ENCODE peak calls at places on chromosomes 5 and 9, in seven cellular contexts. One of them, this sample, is unnamed. For H3K4me1, the result is how much of the 10 kb centered on the place peaks cover.

GRCh38 chr9:36316629-36317317 is 58.5 kb upstream of the GNE start:
- DNase-seq in mesenchymal stem cell: no peak
- DNase-seq in neuronal stem cell: no peak
- DNase-seq in H9: no peak
- DNase-seq in IMR-90: no peak
- DNase-seq in mesendoderm: no peak
- DNase-seq in H1: no peak
- DNase-seq in this sample: no peak

GRCh38 chr5:82991678-82992323 is 85.4 kb downstream of the TMEM167A start:
- DNase-seq in neuronal stem cell: no peak
- DNase-seq in mesendoderm: no peak
- DNase-seq in H9: no peak
- DNase-seq in IMR-90: peak
- DNase-seq in mesenchymal stem cell: peak
- DNase-seq in H1: no peak
- DNase-seq in this sample: no peak

GRCh38 chr5:10699281-10699874 is 61.7 kb downstream of the DAP start:
- DNase-seq in mesenchymal stem cell: peak
- DNase-seq in IMR-90: peak
- DNase-seq in neuronal stem cell: no peak
- DNase-seq in H9: no peak
- DNase-seq in H1: no peak
- DNase-seq in mesendoderm: peak
- DNase-seq in this sample: peak

GRCh38 chr9:113990975-113991471 is 87.1 kb downstream of the AMBP start:
- DNase-seq in mesenchymal stem cell: no peak
- DNase-seq in IMR-90: peak
- DNase-seq in H9: no peak
- DNase-seq in H1: no peak
- DNase-seq in neuronal stem cell: no peak
- DNase-seq in mesendoderm: no peak
- DNase-seq in this sample: no peak

GRCh38 chr9:98791147-98792095 is 4.9 kb downstream of the ANKS6 start:
- DNase-seq in mesenchymal stem cell: peak
- DNase-seq in mesendoderm: peak
- DNase-seq in neuronal stem cell: peak
- DNase-seq in H1: peak
- DNase-seq in IMR-90: peak
- DNase-seq in H9: peak
- DNase-seq in this sample: peak

GRCh38 chr9:134325096-134325812 is 1.0 kb upstream of the RXRA start:
- DNase-seq in H9: no peak
- DNase-seq in mesendoderm: peak
- DNase-seq in IMR-90: peak
- DNase-seq in H1: no peak
- DNase-seq in neuronal stem cell: no peak
- DNase-seq in mesenchymal stem cell: peak
- DNase-seq in this sample: peak

GRCh38 chr5:116771466-116772151 is 197.0 kb upstream of the SEMA6A start:
- DNase-seq in mesenchymal stem cell: no peak
- DNase-seq in H1: no peak
- DNase-seq in neuronal stem cell: no peak
- DNase-seq in mesendoderm: no peak
- DNase-seq in IMR-90: no peak
- DNase-seq in H9: no peak
- DNase-seq in this sample: no peak

GRCh38 chr5:19235101-19235584 is 752.9 kb downstream of the CDH18 start:
- DNase-seq in neuronal stem cell: no peak
- DNase-seq in mesenchymal stem cell: peak
- DNase-seq in H9: no peak
- DNase-seq in H1: no peak
- DNase-seq in IMR-90: no peak
- DNase-seq in mesendoderm: no peak
- DNase-seq in this sample: no peak

GRCh38 chr5:158979749-158980521 is 119.8 kb downstream of the EBF1 start:
- DNase-seq in neuronal stem cell: no peak
- DNase-seq in mesenchymal stem cell: peak
- DNase-seq in H1: no peak
- DNase-seq in H9: no peak
- DNase-seq in mesendoderm: peak
- DNase-seq in IMR-90: peak
- DNase-seq in this sample: no peak

GRCh38 chr9:83384214-83384613 is 154.0 kb downstream of the FRMD3 start:
- DNase-seq in IMR-90: no peak
- DNase-seq in H1: no peak
- DNase-seq in neuronal stem cell: no peak
- DNase-seq in H9: no peak
- DNase-seq in mesendoderm: no peak
- DNase-seq in mesenchymal stem cell: no peak
- DNase-seq in this sample: no peak

GRCh38 chr5:14356305-14356704 is 213.2 kb downstream of the TRIO start:
- DNase-seq in H1: no peak
- DNase-seq in IMR-90: no peak
- DNase-seq in H9: no peak
- DNase-seq in neuronal stem cell: no peak
- DNase-seq in mesendoderm: no peak
- DNase-seq in mesenchymal stem cell: no peak
- DNase-seq in this sample: no peak

GRCh38 chr5:89083791-89084190 is 200.8 kb upstream of the MEF2C start:
- DNase-seq in H1: no peak
- DNase-seq in mesendoderm: no peak
- DNase-seq in H9: no peak
- DNase-seq in neuronal stem cell: no peak
- DNase-seq in IMR-90: peak
- DNase-seq in mesenchymal stem cell: peak
- DNase-seq in this sample: no peak

GRCh38 chr5:106584268-106584667 is 1086.5 kb downstream of the EFNA5 start:
- DNase-seq in neuronal stem cell: peak
- DNase-seq in H9: no peak
- DNase-seq in IMR-90: no peak
- DNase-seq in mesenchymal stem cell: no peak
- DNase-seq in mesendoderm: peak
- DNase-seq in H1: no peak
- DNase-seq in this sample: no peak

GRCh38 chr5:21807953-21808352 is 1045.2 kb downstream of the CDH12 start:
- DNase-seq in mesenchymal stem cell: peak
- DNase-seq in IMR-90: peak
- DNase-seq in mesendoderm: no peak
- DNase-seq in neuronal stem cell: no peak
- DNase-seq in H9: no peak
- DNase-seq in H1: no peak
- DNase-seq in this sample: peak

GRCh38 chr5:95060100-95060499 is 224.8 kb downstream of the MCTP1 start:
- DNase-seq in H1: no peak
- DNase-seq in IMR-90: no peak
- DNase-seq in neuronal stem cell: no peak
- DNase-seq in mesenchymal stem cell: no peak
- DNase-seq in mesendoderm: no peak
- DNase-seq in H9: no peak
- DNase-seq in this sample: no peak

GRCh38 chr9:93675336-93676150 is 99.2 kb downstream of the PHF2 start:
- DNase-seq in IMR-90: no peak
- DNase-seq in neuronal stem cell: no peak
- DNase-seq in mesenchymal stem cell: no peak
- DNase-seq in H9: peak
- DNase-seq in mesendoderm: no peak
- DNase-seq in H1: no peak
- DNase-seq in this sample: no peak

GRCh38 chr5:154487541-154487940 is 9.5 kb upstream of the HAND1 start:
- DNase-seq in mesendoderm: no peak
- DNase-seq in H9: peak
- DNase-seq in H1: no peak
- DNase-seq in neuronal stem cell: no peak
- DNase-seq in mesenchymal stem cell: no peak
- DNase-seq in IMR-90: no peak
- DNase-seq in this sample: no peak

GRCh38 chr5:149452007-149452664 is 73.0 kb upstream of the IL17B start:
- DNase-seq in neuronal stem cell: no peak
- DNase-seq in IMR-90: peak
- DNase-seq in mesenchymal stem cell: peak
- DNase-seq in H9: peak
- DNase-seq in H1: no peak
- DNase-seq in mesendoderm: peak
- DNase-seq in this sample: peak

GRCh38 chr9:105503873-105504272 is 54.1 kb upstream of the FKTN start:
- DNase-seq in neuronal stem cell: no peak
- DNase-seq in H9: no peak
- DNase-seq in H1: no peak
- DNase-seq in mesenchymal stem cell: peak
- DNase-seq in mesendoderm: peak
- DNase-seq in IMR-90: peak
- DNase-seq in this sample: no peak

GRCh38 chr9:82957526-82958379 is 105.2 kb downstream of the RASEF start:
- DNase-seq in H1: no peak
- DNase-seq in H9: no peak
- DNase-seq in neuronal stem cell: no peak
- DNase-seq in IMR-90: no peak
- DNase-seq in mesenchymal stem cell: no peak
- DNase-seq in mesendoderm: no peak
- DNase-seq in this sample: no peak

GRCh38 chr9:13939129-13939528 is 374.8 kb downstream of the NFIB start:
- DNase-seq in H9: no peak
- DNase-seq in mesenchymal stem cell: peak
- DNase-seq in mesendoderm: no peak
- DNase-seq in H1: no peak
- DNase-seq in neuronal stem cell: no peak
- DNase-seq in IMR-90: peak
- DNase-seq in this sample: no peak

DNA sequence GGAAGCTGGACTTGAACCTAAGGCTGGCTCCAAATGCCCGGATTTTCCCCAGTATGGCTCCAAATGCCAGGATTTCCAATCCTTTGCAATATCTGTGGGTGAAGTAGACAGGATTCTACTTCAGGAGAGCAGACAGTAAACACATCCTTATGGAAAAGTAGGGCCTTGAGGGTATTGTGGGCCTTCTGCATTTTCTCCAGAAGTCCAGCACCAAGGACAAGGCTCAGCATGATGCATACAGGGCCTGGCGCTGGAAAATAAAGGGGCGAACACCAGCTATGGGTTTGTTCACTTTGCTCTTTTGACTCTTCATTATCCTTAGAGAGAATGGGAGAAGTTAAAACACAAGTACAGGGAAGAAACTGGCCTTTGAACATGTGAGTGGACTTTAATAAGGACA is 347.5 kb downstream of the SEMA5A start:
- DNase-seq in mesendoderm: peak
- DNase-seq in mesenchymal stem cell: peak
- DNase-seq in H9: no peak
- DNase-seq in IMR-90: peak
- DNase-seq in H1: no peak
- DNase-seq in neuronal stem cell: no peak
- DNase-seq in this sample: no peak
- H3K4me1 ChIP-seq in mesendoderm: under half
- H3K4me1 ChIP-seq in mesenchymal stem cell: under half
- H3K4me1 ChIP-seq in H9: under half
- H3K4me1 ChIP-seq in IMR-90: under half
- H3K4me1 ChIP-seq in H1: under half
- H3K4me1 ChIP-seq in neuronal stem cell: under half
- H3K4me1 ChIP-seq in this sample: under half

GRCh38 chr5:56918054-56918453 is 8.7 kb downstream of the SETD9 start:
- DNase-seq in H1: no peak
- DNase-seq in neuronal stem cell: no peak
- DNase-seq in H9: peak
- DNase-seq in IMR-90: no peak
- DNase-seq in mesenchymal stem cell: no peak
- DNase-seq in mesendoderm: peak
- DNase-seq in this sample: no peak
- H4K8ac ChIP-seq in H1: no peak
- H4K8ac ChIP-seq in neuronal stem cell: no peak
- H4K8ac ChIP-seq in H9: no peak
- H4K8ac ChIP-seq in IMR-90: no peak
- H4K8ac ChIP-seq in mesenchymal stem cell: no peak
- H4K8ac ChIP-seq in mesendoderm: no peak
- H4K8ac ChIP-seq in this sample: no peak

GRCh38 chr5:53425598-53426516 is 54.6 kb upstream of the FST start:
- DNase-seq in H9: peak
- DNase-seq in neuronal stem cell: peak
- DNase-seq in mesenchymal stem cell: no peak
- DNase-seq in IMR-90: no peak
- DNase-seq in mesendoderm: peak
- DNase-seq in H1: peak
- DNase-seq in this sample: no peak
- H3K4me1 ChIP-seq in H9: under half
- H3K4me1 ChIP-seq in neuronal stem cell: under half
- H3K4me1 ChIP-seq in mesenchymal stem cell: under half
- H3K4me1 ChIP-seq in IMR-90: under half
- H3K4me1 ChIP-seq in mesendoderm: under half
- H3K4me1 ChIP-seq in H1: under half
- H3K4me1 ChIP-seq in this sample: under half

GRCh38 chr9:2755285-2755684 is 38.0 kb downstream of the KCNV2 start:
- DNase-seq in H9: no peak
- DNase-seq in mesendoderm: peak
- DNase-seq in mesenchymal stem cell: no peak
- DNase-seq in H1: no peak
- DNase-seq in neuronal stem cell: no peak
- DNase-seq in IMR-90: no peak
- DNase-seq in this sample: no peak
- H4K8ac ChIP-seq in H9: no peak
- H4K8ac ChIP-seq in mesendoderm: no peak
- H4K8ac ChIP-seq in mesenchymal stem cell: no peak
- H4K8ac ChIP-seq in H1: no peak
- H4K8ac ChIP-seq in neuronal stem cell: no peak
- H4K8ac ChIP-seq in IMR-90: no peak
- H4K8ac ChIP-seq in this sample: no peak

This sample was measured in trophoblast cell.